ENCODE peak calls at places on chromosome 3, in four cellular contexts. B, M, I and N are unnamed samples.

GRCh38 chr3:17088602-17089313 is 204.0 kb downstream of the PLCL2 start:
- DNase-seq in M (no peak), B (peak), I (no peak), N (no peak)

GRCh38 chr3:49689046-49689886 is at the start of the genes MST1 and RNF123:
- DNase-seq in B (peak), M (peak), I (no peak), N (peak)

GRCh38 chr3:146163584-146163983 is 2.6 kb upstream of the PLOD2 start:
- DNase-seq in B (no peak), M (no peak), I (no peak), N (no peak)

GRCh38 chr3:177279118-177279815 is 82.0 kb upstream of the TBL1XR1 start:
- DNase-seq in B (no peak), M (no peak), I (no peak), N (no peak)

GRCh38 chr3:172635588-172635987 is 75.3 kb downstream of the NCEH1 start:
- DNase-seq in B (no peak), M (no peak), I (no peak), N (no peak)

GRCh38 chr3:120559228-120560061 is 36.7 kb upstream of the NDUFB4 start:
- DNase-seq in M (no peak), B (no peak), I (no peak), N (peak)

GRCh38 chr3:31546152-31546551 is 13.4 kb downstream of the STT3B start:
- DNase-seq in B (no peak), M (no peak), I (no peak), N (no peak)

GRCh38 chr3:10703875-10704274 is 112.2 kb upstream of the SLC6A11 start:
- DNase-seq in M (no peak), B (no peak), I (no peak), N (no peak)

GRCh38 chr3:120040813-120041377 is 53.4 kb downstream of the GSK3B start:
- DNase-seq in B (no peak), M (no peak), I (no peak), N (no peak)

GRCh38 chr3:99430348-99431134 is 207.9 kb upstream of the COL8A1 start:
- DNase-seq in B (no peak), I (no peak), M (no peak), N (no peak)

GRCh38 chr3:42704136-42704841 is 1.7 kb upstream of the HHATL start:
- DNase-seq in M (no peak), B (no peak), I (no peak), N (no peak)

GRCh38 chr3:66039590-66039887 is 821 bp upstream of the MAGI1 start:
- DNase-seq in B (no peak), M (peak), I (peak), N (peak)

GRCh38 chr3:69370156-69370944 is 15.5 kb downstream of the FRMD4B start:
- DNase-seq in I (peak), M (peak), B (no peak), N (peak)

GRCh38 chr3:129461022-129461421 is 21.0 kb downstream of the IFT122 start:
- DNase-seq in B (no peak), I (no peak), M (no peak), N (no peak)

GRCh38 chr3:64685800-64686445 is 1.9 kb downstream of the ADAMTS9 start:
- DNase-seq in B (no peak), M (peak), I (peak), N (peak)

GRCh38 chr3:18134386-18135082 is 290.6 kb downstream of the SATB1 start:
- DNase-seq in M (no peak), I (no peak), B (no peak), N (no peak)

GRCh38 chr3:43919067-43919466 is 228.3 kb downstream of the ABHD5 start:
- DNase-seq in I (no peak), M (no peak), B (no peak), N (no peak)

GRCh38 chr3:29683306-29683993 is 402.6 kb downstream of the RBMS3 start:
- DNase-seq in I (no peak), B (no peak), M (no peak), N (peak)

GRCh38 chr3:196708467-196708866 is 3.6 kb downstream of the CEP19 start:
- DNase-seq in B (no peak), M (no peak), I (no peak), N (no peak)

GRCh38 chr3:52887166-52887565 is 10.2 kb downstream of the STIMATE start:
- DNase-seq in B (no peak), I (no peak), M (no peak), N (no peak)